ENCODE peak calls at places on chromosomes 1 and 21, in nine cellular contexts. M, C, K, S, T, H, J, O and P are unnamed samples.

GRCh38 chr1:10667815-10668214 is 128.6 kb downstream of the CASZ1 start:
- DNase-seq in M (no peak), C (no peak), K (no peak), S (no peak), T (no peak), H (no peak), J (no peak), O (peak; percentile 48), P (no peak)

GRCh38 chr1:93042134-93042821 is 36.8 kb upstream of the MTF2 start:
- DNase-seq in M (no peak), C (no peak), K (no peak), S (no peak), T (no peak), H (no peak), J (no peak), O (no peak), P (no peak)

GRCh38 chr21:26153758-26154157 is 16.8 kb downstream of the APP start:
- DNase-seq in M (no peak), C (no peak), K (no peak), S (no peak), T (no peak), H (no peak), J (no peak), O (no peak), P (no peak)

GRCh38 chr1:3240524-3241235 is 171.7 kb downstream of the PRDM16 start:
- DNase-seq in M (no peak), C (no peak), K (no peak), S (peak; percentile 59), T (no peak), H (no peak), J (peak; percentile 55), O (peak; percentile 65), P (no peak)

GRCh38 chr1:90940746-90941145 is 81.1 kb downstream of the ZNF644 start:
- DNase-seq in M (no peak), C (no peak), K (no peak), S (no peak), T (no peak), H (no peak), J (no peak), O (no peak), P (no peak)

GRCh38 chr1:246597340-246597739 is 31.1 kb downstream of the CNST start:
- DNase-seq in M (peak; percentile 53), C (no peak), K (no peak), S (no peak), T (peak; percentile 84), H (peak; percentile 98), J (no peak), O (no peak), P (peak; percentile 77)

GRCh38 chr1:204258213-204259115 is 44.7 kb upstream of the GOLT1A start:
- DNase-seq in M (peak; percentile 60), C (peak; percentile 94), K (peak; percentile 75), S (peak; percentile 69), T (peak; percentile 29), H (peak; percentile 78), J (peak; percentile 86), O (peak; percentile 88), P (peak; percentile 83)

GRCh38 chr1:230558324-230558723 is 84.0 kb upstream of the COG2 start:
- DNase-seq in M (no peak), C (no peak), K (no peak), S (no peak), T (no peak), H (no peak), J (no peak), O (no peak), P (no peak)

GRCh38 chr1:2966435-2966834 is 54.8 kb upstream of the ACTRT2 start:
- DNase-seq in M (no peak), C (no peak), K (no peak), S (no peak), T (no peak), H (no peak), J (no peak), O (no peak), P (no peak)

GRCh38 chr1:172900359-172900997 is 150.3 kb downstream of the TNFSF18 start:
- DNase-seq in M (no peak), C (no peak), K (no peak), S (no peak), T (no peak), H (no peak), J (no peak), O (no peak), P (no peak)

GRCh38 chr1:172902200-172902599 is 148.5 kb downstream of the TNFSF18 start:
- DNase-seq in M (no peak), C (no peak), K (no peak), S (no peak), T (no peak), H (no peak), J (no peak), O (no peak), P (no peak)

GRCh38 chr1:172905452-172905851 is 145.3 kb downstream of the TNFSF18 start:
- DNase-seq in M (no peak), C (no peak), K (no peak), S (no peak), T (no peak), H (no peak), J (no peak), O (no peak), P (no peak)

GRCh38 chr1:172903581-172904220 is 147.0 kb downstream of the TNFSF18 start:
- DNase-seq in M (no peak), C (no peak), K (no peak), S (no peak), T (no peak), H (peak; percentile 91), J (no peak), O (no peak), P (peak; percentile 81)

GRCh38 chr1:172902861-172903381 is 147.8 kb downstream of the TNFSF18 start:
- DNase-seq in M (no peak), C (no peak), K (no peak), S (no peak), T (peak; percentile 64), H (peak; percentile 98), J (no peak), O (no peak), P (peak; percentile 53)
- H3K27ac ChIP-seq in M (no peak overlapping the region), C (no peak overlapping the region), K (no peak overlapping the region), S (no peak overlapping the region), T (peak overlapping the region; percentile 94), H (peak overlapping the region; percentile 54), J (no peak overlapping the region), O (no peak overlapping the region), P (peak overlapping the region; percentile 91)

DNA sequence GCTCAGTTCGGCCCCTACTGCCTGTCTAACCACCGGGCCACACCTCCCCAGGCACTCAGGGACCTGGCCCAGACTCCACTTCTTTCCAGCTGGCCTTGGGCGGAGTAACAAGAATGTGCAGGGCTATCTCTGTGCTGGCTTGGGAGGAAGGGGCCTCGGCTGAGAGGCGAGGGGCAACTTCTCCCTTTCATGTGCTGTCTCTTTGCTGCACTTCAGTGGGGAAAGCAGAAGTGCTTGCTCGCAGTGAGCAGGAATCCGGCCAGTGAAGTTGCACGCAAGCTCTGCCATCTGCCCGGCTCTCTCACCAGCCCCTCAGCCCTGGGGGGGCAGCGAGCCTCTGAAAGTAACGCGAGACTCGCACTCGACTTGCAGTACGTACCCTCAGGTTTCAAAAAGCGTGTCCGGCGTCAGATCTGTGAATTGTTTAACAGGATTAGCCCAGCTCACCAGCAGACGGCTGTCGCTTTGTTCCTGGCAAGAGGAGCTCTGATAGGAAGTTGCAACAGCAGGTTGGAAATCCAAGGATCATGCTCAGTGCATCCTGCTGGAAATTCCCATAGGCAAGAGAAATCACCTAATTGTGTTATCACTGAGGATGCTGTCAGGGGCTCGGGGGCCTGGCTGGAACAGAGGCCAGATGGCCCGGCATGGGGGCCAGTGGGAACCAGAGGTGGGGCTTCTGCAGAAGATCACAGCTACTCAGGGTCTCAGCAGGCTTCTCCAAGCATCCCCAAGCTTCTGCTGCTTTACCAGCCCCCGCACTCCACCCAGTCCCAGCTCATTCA is 221.1 kb downstream of the NPHP4 start:
- DNase-seq in M (no peak), C (peak; percentile 86), K (no peak), S (no peak), T (no peak), H (no peak), J (no peak), O (no peak), P (no peak)
- H3K27me3 ChIP-seq in M (no peaks in the 10 kb centered on the region), C (no peaks in the 10 kb centered on the region), K (no peaks in the 10 kb centered on the region), S (peaks cover 39% of the 10 kb centered on the region), T (no peaks in the 10 kb centered on the region), H (peaks cover 93% of the 10 kb centered on the region), J (no peaks in the 10 kb centered on the region), O (no peaks in the 10 kb centered on the region), P (no peaks in the 10 kb centered on the region)

DNA sequence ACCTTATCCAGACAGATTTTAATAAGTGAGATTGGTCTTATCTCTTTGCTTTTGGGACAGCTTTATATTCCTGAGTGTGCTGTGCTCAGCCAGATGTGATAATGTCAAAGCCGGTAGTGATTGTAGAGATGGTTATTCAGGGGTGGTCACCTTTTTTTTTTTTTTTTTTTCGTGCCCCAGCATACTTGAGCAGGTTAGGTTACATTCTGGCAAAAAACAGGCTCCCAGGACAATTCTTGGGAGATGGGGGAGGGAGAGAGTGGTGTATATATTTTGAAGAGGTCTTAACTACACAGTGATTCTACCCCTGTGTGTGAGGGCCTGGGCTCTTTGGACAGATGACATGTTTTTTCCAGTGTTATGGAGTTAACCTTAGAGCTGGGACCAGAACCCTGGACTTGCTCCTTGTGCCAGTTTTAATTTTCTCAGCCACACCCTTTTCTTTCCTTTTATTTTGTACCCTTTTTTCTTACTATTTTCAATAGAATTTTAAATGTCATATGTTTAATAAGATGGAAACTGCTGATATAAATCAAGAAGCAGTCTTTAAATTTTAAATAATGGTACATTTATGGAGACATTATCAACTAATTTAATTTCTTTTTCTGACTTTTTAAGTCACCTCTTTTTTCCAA is 88.4 kb downstream of the DYRK1A start:
- DNase-seq in M (no peak), C (no peak), K (no peak), S (no peak), T (no peak), H (no peak), J (no peak), O (no peak), P (no peak)
- H3K27ac ChIP-seq in M (no peak overlapping the region), C (no peak overlapping the region), K (no peak overlapping the region), S (peak overlapping the region; percentile 71), T (no peak overlapping the region), H (no peak overlapping the region), J (no peak overlapping the region), O (no peak overlapping the region), P (peak overlapping the region; percentile 24)

DNA sequence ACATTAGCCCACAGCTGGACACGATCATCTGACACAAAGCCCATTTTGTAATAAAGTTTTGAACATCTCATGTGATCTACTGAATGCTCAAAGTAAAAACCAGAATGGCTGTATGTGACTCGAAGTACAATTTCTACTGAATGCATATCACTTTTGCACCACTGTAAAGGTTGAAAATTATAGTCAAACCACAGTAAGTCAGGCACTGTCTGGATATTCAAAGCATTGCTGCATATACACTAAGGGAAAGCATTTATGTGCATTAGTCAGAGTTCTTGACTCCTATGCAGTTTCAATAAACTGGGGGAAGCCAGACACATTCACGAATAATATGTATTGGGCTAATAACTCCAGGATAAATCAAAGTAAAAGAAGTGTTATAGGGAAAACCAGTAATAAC is 12.2 kb upstream of the TDRD10 start:
- DNase-seq in M (no peak), C (no peak), K (no peak), S (no peak), T (no peak), H (no peak), J (no peak), O (no peak), P (no peak)
- H3K27me3 ChIP-seq in M (no peaks in the 10 kb centered on the region), C (no peaks in the 10 kb centered on the region), K (no peaks in the 10 kb centered on the region), S (no peaks in the 10 kb centered on the region), T (peaks cover 39% of the 10 kb centered on the region), H (peaks cover 53% of the 10 kb centered on the region), J (no peaks in the 10 kb centered on the region), O (no peaks in the 10 kb centered on the region), P (peaks cover 55% of the 10 kb centered on the region)